ENCODE peak calls at places on chromosome 10, in four cellular contexts. D is NCI-H1105, Q is endodermal cell, Y is endothelial cell. M is an unnamed sample.

GRCh38 chr10:77919713-77920108 is 6.8 kb downstream of the DLG5 start:
- DNase-seq in D (no peak), Q (no peak), Y (no peak), M (no peak)

GRCh38 chr10:44465430-44466115 is 80.7 kb upstream of the CXCL12 start:
- DNase-seq in D (no peak), Q (peak), Y (no peak), M (no peak)

GRCh38 chr10:78416031-78416800 is 382.6 kb downstream of the RPS24 start:
- DNase-seq in D (no peak), Q (peak), Y (no peak), M (no peak)

GRCh38 chr10:72275351-72276012 is 1.8 kb downstream of the DDIT4 start:
- DNase-seq in D (peak), Q (no peak), Y (no peak), M (no peak)

GRCh38 chr10:62001898-62002297 is 100.4 kb downstream of the ARID5B start:
- DNase-seq in D (no peak), Q (no peak), Y (no peak), M (no peak)

GRCh38 chr10:92847185-92847864 is 995 bp upstream of the EXOC6 start:
- DNase-seq in D (no peak), Q (no peak), Y (no peak), M (no peak)

GRCh38 chr10:79150444-79150754 is 81.6 kb downstream of the ZMIZ1 start:
- DNase-seq in D (no peak), Q (no peak), Y (no peak), M (no peak)

GRCh38 chr10:47317251-47317650 is 5.0 kb upstream of the GDF2 start:
- DNase-seq in D (no peak), Q (no peak), Y (no peak), M (no peak)

GRCh38 chr10:116545122-116545521 is 609 bp upstream of the PNLIP start:
- DNase-seq in D (no peak), Q (no peak), Y (no peak), M (no peak)

GRCh38 chr10:5843814-5844705 is 30.8 kb upstream of the GDI2 start:
- DNase-seq in D (no peak), Q (peak), Y (no peak), M (no peak)

GRCh38 chr10:72692897-72693598 is 1.1 kb downstream of the MCU start:
- DNase-seq in D (no peak), Q (no peak), Y (no peak), M (no peak)

GRCh38 chr10:64507869-64508609 is 986.8 kb downstream of the REEP3 start:
- DNase-seq in D (no peak), Q (peak), Y (no peak), M (no peak)

GRCh38 chr10:23067939-23068775 is 27.2 kb upstream of the MSRB2 start:
- DNase-seq in D (peak), Q (peak), Y (peak), M (peak)

GRCh38 chr10:31756131-31757119 is 172.2 kb downstream of the ARHGAP12 start:
- DNase-seq in D (no peak), Q (peak), Y (no peak), M (no peak)

GRCh38 chr10:128092454-128092853 is 33.8 kb downstream of the MKI67 start:
- DNase-seq in D (no peak), Q (peak), Y (no peak), M (no peak)

GRCh38 chr10:73333202-73333601 is 25.5 kb downstream of the CFAP70 start:
- DNase-seq in D (no peak), Q (no peak), Y (no peak), M (no peak)

GRCh38 chr10:1368772-1369171 is 312.6 kb downstream of the WDR37 start:
- DNase-seq in D (no peak), Q (peak), Y (peak), M (no peak)

GRCh38 chr10:79358811-79359210 is 11.5 kb downstream of the PPIF start:
- DNase-seq in D (no peak), Q (no peak), Y (no peak), M (no peak)

GRCh38 chr10:102121739-102122372 is 1.7 kb upstream of the LDB1 start:
- DNase-seq in D (no peak), Q (peak), Y (peak), M (no peak)

GRCh38 chr10:80273523-80274170 is 15.8 kb downstream of the MAT1A start:
- DNase-seq in D (no peak), Q (peak), Y (no peak), M (no peak)

GRCh38 chr10:87092861-87093460 is 1.7 kb downstream of the GLUD1 start:
- DNase-seq in D (no peak), Q (peak), Y (no peak), M (no peak)

GRCh38 chr10:107409517-107409916 is 245.0 kb upstream of the SORCS1 start:
- DNase-seq in D (no peak), Q (peak), Y (peak), M (no peak)

GRCh38 chr10:71827828-71828227 is 23.2 kb downstream of the PSAP start:
- DNase-seq in D (no peak), Q (no peak), Y (no peak), M (no peak)

GRCh38 chr10:62893036-62893435 is 76.9 kb upstream of the EGR2 start:
- DNase-seq in D (no peak), Q (no peak), Y (no peak), M (no peak)

GRCh38 chr10:24706479-24707118 is 17.1 kb downstream of the ARHGAP21 start:
- DNase-seq in D (no peak), Q (no peak), Y (no peak), M (no peak)

GRCh38 chr10:113980408-113981087 is 63.1 kb upstream of the ADRB1 start:
- DNase-seq in D (no peak), Q (peak), Y (no peak), M (no peak)

GRCh38 chr10:24887855-24888231 is 64.6 kb downstream of the PRTFDC1 start:
- DNase-seq in D (no peak), Q (no peak), Y (no peak), M (no peak)

GRCh38 chr10:53223846-53224245 is 451.3 kb upstream of the MBL2 start:
- DNase-seq in D (no peak), Q (peak), Y (no peak), M (no peak)

M was measured in dorsolateral prefrontal cortex.